ENCODE peak calls at places on chromosomes 16 and 17, in six cellular contexts. One of them, this sample, is unnamed.

GRCh38 chr17:41490620-41491019 is 910 bp upstream of the KRT36 start:
- DNase-seq in H1: no peak
- DNase-seq in K562: no peak
- DNase-seq in A549: no peak
- DNase-seq in WTC11: no peak
- DNase-seq in HepG2: no peak
- DNase-seq in this sample: no peak

GRCh38 chr17:57211543-57211942 is 44.8 kb upstream of the MSI2 start:
- DNase-seq in H1: no peak
- DNase-seq in K562: no peak
- DNase-seq in A549: peak; percentile 17
- DNase-seq in WTC11: no peak
- DNase-seq in HepG2: peak; percentile 21
- DNase-seq in this sample: peak; percentile 16

GRCh38 chr17:27382025-27382424 is 74.2 kb upstream of the KSR1 start:
- DNase-seq in H1: no peak
- DNase-seq in K562: no peak
- DNase-seq in A549: no peak
- DNase-seq in WTC11: no peak
- DNase-seq in HepG2: no peak
- DNase-seq in this sample: no peak

GRCh38 chr17:30256756-30257506 is 21.4 kb upstream of the SLC6A4 start:
- DNase-seq in H1: no peak
- DNase-seq in K562: no peak
- DNase-seq in A549: no peak
- DNase-seq in WTC11: no peak
- DNase-seq in HepG2: no peak
- DNase-seq in this sample: no peak

GRCh38 chr17:30290696-30291570 is 811 bp downstream of the BLMH start:
- DNase-seq in H1: no peak
- DNase-seq in K562: peak; percentile 61
- DNase-seq in A549: peak; percentile 60
- DNase-seq in WTC11: peak; percentile 53
- DNase-seq in HepG2: peak; percentile 35
- DNase-seq in this sample: peak; percentile 57

GRCh38 chr16:57148481-57148880 is 37.4 kb downstream of the PSME3IP1 start:
- DNase-seq in H1: peak; percentile 45
- DNase-seq in K562: no peak
- DNase-seq in A549: no peak
- DNase-seq in WTC11: no peak
- DNase-seq in HepG2: no peak
- DNase-seq in this sample: no peak

GRCh38 chr17:64377769-64378282 is 12.8 kb downstream of the PECAM1 start:
- DNase-seq in H1: no peak
- DNase-seq in K562: no peak
- DNase-seq in A549: no peak
- DNase-seq in WTC11: no peak
- DNase-seq in HepG2: peak; percentile 73
- DNase-seq in this sample: peak; percentile 57

GRCh38 chr17:4706121-4706520 is 2.2 kb upstream of the PELP1 start:
- DNase-seq in H1: no peak
- DNase-seq in K562: no peak
- DNase-seq in A549: no peak
- DNase-seq in WTC11: no peak
- DNase-seq in HepG2: no peak
- DNase-seq in this sample: no peak

GRCh38 chr16:2457946-2458345 is 2.0 kb upstream of the TEDC2 start:
- DNase-seq in H1: no peak
- DNase-seq in K562: no peak
- DNase-seq in A549: no peak
- DNase-seq in WTC11: no peak
- DNase-seq in HepG2: no peak
- DNase-seq in this sample: no peak

GRCh38 chr16:22318690-22319358 is 21.6 kb downstream of the POLR3E start:
- DNase-seq in H1: peak; percentile 90
- DNase-seq in K562: peak; percentile 52
- DNase-seq in A549: peak; percentile 55
- DNase-seq in WTC11: peak; percentile 81
- DNase-seq in HepG2: peak; percentile 45
- DNase-seq in this sample: peak; percentile 41

GRCh38 chr17:4771519-4772234 is at the start of gene TM4SF5:
- DNase-seq in H1: no peak
- DNase-seq in K562: no peak
- DNase-seq in A549: peak; percentile 60
- DNase-seq in WTC11: no peak
- DNase-seq in HepG2: peak; percentile 95
- DNase-seq in this sample: no peak

GRCh38 chr17:29807520-29808361 is 122.3 kb downstream of the SSH2 start:
- DNase-seq in H1: peak; percentile 72
- DNase-seq in K562: peak; percentile 71
- DNase-seq in A549: peak; percentile 72
- DNase-seq in WTC11: peak; percentile 62
- DNase-seq in HepG2: peak; percentile 57
- DNase-seq in this sample: peak; percentile 67

GRCh38 chr16:12609937-12610699 is 193.6 kb downstream of the CPPED1 start:
- DNase-seq in H1: no peak
- DNase-seq in K562: no peak
- DNase-seq in A549: no peak
- DNase-seq in WTC11: no peak
- DNase-seq in HepG2: peak; percentile 86
- DNase-seq in this sample: no peak

GRCh38 chr17:78010759-78011158 is 52.3 kb downstream of the TNRC6C start:
- DNase-seq in H1: no peak
- DNase-seq in K562: no peak
- DNase-seq in A549: no peak
- DNase-seq in WTC11: no peak
- DNase-seq in HepG2: no peak
- DNase-seq in this sample: no peak

GRCh38 chr16:60077791-60078280 is 1343.7 kb upstream of the GOT2 start:
- DNase-seq in H1: no peak
- DNase-seq in K562: no peak
- DNase-seq in A549: no peak
- DNase-seq in WTC11: no peak
- DNase-seq in HepG2: no peak
- DNase-seq in this sample: peak; percentile 56

GRCh38 chr16:1146409-1146808 is 6.5 kb upstream of the CACNA1H start:
- DNase-seq in H1: no peak
- DNase-seq in K562: peak; percentile 68
- DNase-seq in A549: no peak
- DNase-seq in WTC11: peak; percentile 64
- DNase-seq in HepG2: no peak
- DNase-seq in this sample: no peak

GRCh38 chr17:10871914-10872313 is 34.0 kb upstream of the PIRT start:
- DNase-seq in H1: no peak
- DNase-seq in K562: no peak
- DNase-seq in A549: no peak
- DNase-seq in WTC11: no peak
- DNase-seq in HepG2: no peak
- DNase-seq in this sample: no peak

GRCh38 chr17:76641501-76641900 is 2.1 kb downstream of the ST6GALNAC1 start:
- DNase-seq in H1: no peak
- DNase-seq in K562: no peak
- DNase-seq in A549: peak; percentile 92
- DNase-seq in WTC11: no peak
- DNase-seq in HepG2: peak; percentile 71
- DNase-seq in this sample: no peak

GRCh38 chr17:27526603-27527002 is 70.4 kb downstream of the KSR1 start:
- DNase-seq in H1: no peak
- DNase-seq in K562: peak; percentile 70
- DNase-seq in A549: peak; percentile 52
- DNase-seq in WTC11: peak; percentile 42
- DNase-seq in HepG2: no peak
- DNase-seq in this sample: no peak

GRCh38 chr17:64328036-64328874 is 62.4 kb downstream of the PECAM1 start:
- DNase-seq in H1: no peak
- DNase-seq in K562: no peak
- DNase-seq in A549: no peak
- DNase-seq in WTC11: no peak
- DNase-seq in HepG2: no peak
- DNase-seq in this sample: peak; percentile 86

GRCh38 chr17:60594747-60595146 is 5.2 kb upstream of the PPM1D start:
- DNase-seq in H1: no peak
- DNase-seq in K562: no peak
- DNase-seq in A549: no peak
- DNase-seq in WTC11: no peak
- DNase-seq in HepG2: no peak
- DNase-seq in this sample: no peak

GRCh38 chr17:48841395-48841831 is 10.6 kb downstream of the CALCOCO2 start:
- DNase-seq in H1: no peak
- DNase-seq in K562: no peak
- DNase-seq in A549: no peak
- DNase-seq in WTC11: no peak
- DNase-seq in HepG2: no peak
- DNase-seq in this sample: peak; percentile 80

GRCh38 chr17:3635474-3636153 is 436 bp downstream of the SHPK start:
- DNase-seq in H1: no peak
- DNase-seq in K562: no peak
- DNase-seq in A549: no peak
- DNase-seq in WTC11: no peak
- DNase-seq in HepG2: peak; percentile 77
- DNase-seq in this sample: no peak

GRCh38 chr17:40457369-40457768 is 14.1 kb downstream of the IGFBP4 start:
- DNase-seq in H1: no peak
- DNase-seq in K562: no peak
- DNase-seq in A549: peak; percentile 28
- DNase-seq in WTC11: no peak
- DNase-seq in HepG2: no peak
- DNase-seq in this sample: no peak

GRCh38 chr17:78132086-78132676 is 1.6 kb downstream of the TMC8 start:
- DNase-seq in H1: peak; percentile 69
- DNase-seq in K562: no peak
- DNase-seq in A549: no peak
- DNase-seq in WTC11: peak; percentile 61
- DNase-seq in HepG2: no peak
- DNase-seq in this sample: no peak

GRCh38 chr17:65078441-65079160 is 22.1 kb upstream of the GNA13 start:
- DNase-seq in H1: no peak
- DNase-seq in K562: no peak
- DNase-seq in A549: no peak
- DNase-seq in WTC11: no peak
- DNase-seq in HepG2: no peak
- DNase-seq in this sample: peak; percentile 54

GRCh38 chr17:76697702-76698465 is 12.9 kb downstream of the MXRA7 start:
- DNase-seq in H1: no peak
- DNase-seq in K562: peak; percentile 72
- DNase-seq in A549: no peak
- DNase-seq in WTC11: no peak
- DNase-seq in HepG2: no peak
- DNase-seq in this sample: no peak

DNA sequence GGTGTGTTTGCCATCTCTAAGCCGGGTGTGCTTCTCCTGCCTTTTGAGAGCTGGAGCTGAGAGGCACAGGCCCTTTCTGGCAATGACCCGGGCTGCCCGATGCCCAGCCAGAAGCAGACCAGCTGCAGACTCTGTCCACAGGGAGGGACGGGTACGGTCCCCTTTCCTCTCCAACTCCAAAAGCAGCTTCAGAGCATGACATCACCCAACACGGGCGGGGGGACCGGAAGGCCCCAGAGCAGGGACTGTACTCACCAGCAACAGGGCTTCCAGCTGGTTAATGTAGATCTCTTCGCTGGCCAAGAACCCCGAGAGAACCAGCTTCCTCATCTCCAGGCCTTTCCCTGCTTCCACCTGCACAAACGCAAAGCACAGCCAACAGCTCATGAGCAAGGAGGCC is 79.4 kb downstream of the ABR start:
- DNase-seq in H1: no peak
- DNase-seq in K562: no peak
- DNase-seq in A549: no peak
- DNase-seq in WTC11: no peak
- DNase-seq in HepG2: no peak
- DNase-seq in this sample: no peak
- TF ChIP-seq JUN in H1: no peak
- TF ChIP-seq JUN in K562: no peak
- TF ChIP-seq JUN in A549: no peak
- TF ChIP-seq JUN in WTC11: no peak
- TF ChIP-seq JUN in HepG2: no peak
- TF ChIP-seq JUN in this sample: no peak

GRCh38 chr16:17476414-17477259 is 5.9 kb upstream of the XYLT1 start:
- DNase-seq in H1: peak; percentile 65
- DNase-seq in K562: no peak
- DNase-seq in A549: peak; percentile 53
- DNase-seq in WTC11: peak; percentile 77
- DNase-seq in HepG2: peak; percentile 58
- DNase-seq in this sample: peak; percentile 6
- TF ChIP-seq JUN in H1: no peak
- TF ChIP-seq JUN in K562: no peak
- TF ChIP-seq JUN in A549: no peak
- TF ChIP-seq JUN in WTC11: no peak
- TF ChIP-seq JUN in HepG2: no peak
- TF ChIP-seq JUN in this sample: no peak

GRCh38 chr16:79653337-79654000 is 52.9 kb upstream of the MAF start:
- DNase-seq in H1: no peak
- DNase-seq in K562: no peak
- DNase-seq in A549: no peak
- DNase-seq in WTC11: no peak
- DNase-seq in HepG2: no peak
- DNase-seq in this sample: no peak
- TF ChIP-seq JUN in H1: no peak
- TF ChIP-seq JUN in K562: no peak
- TF ChIP-seq JUN in A549: no peak
- TF ChIP-seq JUN in WTC11: no peak
- TF ChIP-seq JUN in HepG2: no peak
- TF ChIP-seq JUN in this sample: no peak

GRCh38 chr17:33124871-33125551 is 133.4 kb downstream of the SPACA3 start:
- DNase-seq in H1: no peak
- DNase-seq in K562: no peak
- DNase-seq in A549: peak; percentile 93
- DNase-seq in WTC11: no peak
- DNase-seq in HepG2: no peak
- DNase-seq in this sample: no peak

GRCh38 chr17:33125552-33125950 is 133.9 kb downstream of the SPACA3 start:
- DNase-seq in H1: no peak
- DNase-seq in K562: no peak
- DNase-seq in A549: peak; percentile 54
- DNase-seq in WTC11: no peak
- DNase-seq in HepG2: no peak
- DNase-seq in this sample: no peak

GRCh38 chr17:33124185-33124584 is 132.5 kb downstream of the SPACA3 start:
- DNase-seq in H1: no peak
- DNase-seq in K562: no peak
- DNase-seq in A549: no peak
- DNase-seq in WTC11: no peak
- DNase-seq in HepG2: no peak
- DNase-seq in this sample: no peak

GRCh38 chr17:33127706-33128105 is 136.1 kb downstream of the SPACA3 start:
- DNase-seq in H1: no peak
- DNase-seq in K562: no peak
- DNase-seq in A549: peak; percentile 75
- DNase-seq in WTC11: no peak
- DNase-seq in HepG2: no peak
- DNase-seq in this sample: no peak

DNA sequence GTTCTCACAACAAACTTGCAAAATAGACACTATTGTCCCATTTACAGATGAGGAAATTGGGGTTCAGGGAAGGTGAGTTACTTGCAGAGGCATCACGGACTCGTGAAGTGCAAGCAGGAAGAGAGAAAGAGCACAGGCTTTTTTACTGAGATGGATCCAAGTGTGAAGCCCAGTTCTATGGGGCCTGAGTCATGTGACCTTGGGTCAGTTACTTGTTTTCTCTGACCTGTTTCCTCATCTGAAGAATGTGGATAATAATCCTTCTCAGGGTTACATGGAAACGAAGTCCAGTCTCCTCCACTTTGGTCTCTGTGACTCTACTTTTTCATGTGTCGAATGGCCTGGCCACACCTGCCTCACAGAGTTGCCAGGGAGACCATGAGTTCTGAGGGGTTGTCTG is 134.4 kb downstream of the SPACA3 start:
- DNase-seq in H1: no peak
- DNase-seq in K562: no peak
- DNase-seq in A549: peak; percentile 51
- DNase-seq in WTC11: no peak
- DNase-seq in HepG2: no peak
- DNase-seq in this sample: no peak
- TF ChIP-seq JUN in H1: no peak
- TF ChIP-seq JUN in K562: no peak
- TF ChIP-seq JUN in A549: no peak
- TF ChIP-seq JUN in WTC11: no peak
- TF ChIP-seq JUN in HepG2: no peak
- TF ChIP-seq JUN in this sample: no peak